ENCODE peak calls at places on chromosomes 12 and 14, in five cellular contexts. V is left ventricle myocardium inferior, X is PC-3, S is testis, L is psoas muscle. F is an unnamed sample. For H3K4me1, the result is how much of the 10 kb centered on the place peaks cover.

GRCh38 chr14:71141701-71142374 is 234.6 kb downstream of the PCNX1 start:
- DNase-seq in V (no peak), X (peak), S (no peak), L (no peak), F (no peak)

GRCh38 chr12:107152331-107152730 is 59.0 kb upstream of the CRY1 start:
- DNase-seq in V (no peak), X (no peak), S (no peak), L (no peak), F (no peak)

GRCh38 chr14:20848316-20848954 is 42.8 kb upstream of the RNASE3 start:
- DNase-seq in V (no peak), X (peak), S (no peak), L (no peak), F (no peak)

GRCh38 chr14:70663707-70664179 is 22.0 kb downstream of the TTC9 start:
- DNase-seq in V (no peak), X (no peak), S (no peak), L (peak), F (no peak)

GRCh38 chr12:55933799-55934174 is 2.8 kb downstream of the DGKA start:
- DNase-seq in V (no peak), X (no peak), S (no peak), L (no peak), F (no peak)

GRCh38 chr12:27680638-27681037 is 15.6 kb upstream of the REP15 start:
- DNase-seq in V (no peak), X (no peak), S (no peak), L (no peak), F (no peak)

GRCh38 chr12:116141110-116141832 is 136.2 kb downstream of the MED13L start:
- DNase-seq in V (no peak), X (peak), S (no peak), L (no peak), F (no peak)

GRCh38 chr14:26966942-26967341 is 369.1 kb upstream of the NOVA1 start:
- DNase-seq in V (no peak), X (peak), S (no peak), L (no peak), F (no peak)

GRCh38 chr14:37172024-37172869 is at the start of gene SLC25A21:
- DNase-seq in V (peak), X (peak), S (peak), L (peak), F (no peak)

GRCh38 chr12:108784270-108784669 is 53.0 kb upstream of the CORO1C start:
- DNase-seq in V (no peak), X (no peak), S (no peak), L (no peak), F (no peak)

GRCh38 chr12:104748356-104748755 is 209.7 kb downstream of the SLC41A2 start:
- DNase-seq in V (no peak), X (no peak), S (no peak), L (no peak), F (no peak)

GRCh38 chr12:87413784-87414183 is 615.4 kb downstream of the C12orf50 start:
- DNase-seq in V (no peak), X (no peak), S (no peak), L (no peak), F (no peak)

GRCh38 chr14:93148979-93149378 is 33.3 kb upstream of the ITPK1 start:
- DNase-seq in V (no peak), X (no peak), S (peak), L (no peak), F (no peak)

GRCh38 chr14:54673193-54674121 is 106.5 kb downstream of the SAMD4A start:
- DNase-seq in V (no peak), X (no peak), S (no peak), L (no peak), F (no peak)
- H3K4me1 ChIP-seq in V (half or more), X (half or more), S (under half), L (half or more), F (under half)

DNA sequence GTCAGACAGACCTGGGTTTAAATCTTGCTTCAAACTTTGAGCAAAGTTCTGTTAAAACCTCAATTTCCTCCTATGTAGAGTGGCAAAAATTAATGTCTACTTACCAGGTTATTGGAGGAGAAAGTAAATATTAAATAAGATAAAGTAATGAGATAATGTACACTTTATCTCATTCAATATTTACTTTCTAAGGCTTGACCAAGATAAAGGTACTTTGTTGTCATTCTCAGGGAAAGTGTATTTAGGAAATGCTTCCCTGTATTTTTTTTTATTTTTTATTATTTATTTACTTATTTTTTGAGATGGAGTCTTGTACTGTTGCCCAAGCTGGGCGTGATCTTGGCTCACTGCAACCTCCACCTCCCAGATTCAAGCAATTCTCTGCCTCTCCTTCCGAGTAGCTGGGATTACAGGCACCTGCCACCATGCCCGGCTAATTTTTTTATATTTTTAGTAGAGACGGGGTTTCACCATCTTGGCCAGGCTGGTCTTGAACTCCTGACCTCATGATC is 4.7 kb downstream of the FAM161B start:
- DNase-seq in V (no peak), X (no peak), S (no peak), L (no peak), F (no peak)
- H3K27ac ChIP-seq in V (no peak), X (no peak), S (no peak), L (no peak), F (no peak)

DNA sequence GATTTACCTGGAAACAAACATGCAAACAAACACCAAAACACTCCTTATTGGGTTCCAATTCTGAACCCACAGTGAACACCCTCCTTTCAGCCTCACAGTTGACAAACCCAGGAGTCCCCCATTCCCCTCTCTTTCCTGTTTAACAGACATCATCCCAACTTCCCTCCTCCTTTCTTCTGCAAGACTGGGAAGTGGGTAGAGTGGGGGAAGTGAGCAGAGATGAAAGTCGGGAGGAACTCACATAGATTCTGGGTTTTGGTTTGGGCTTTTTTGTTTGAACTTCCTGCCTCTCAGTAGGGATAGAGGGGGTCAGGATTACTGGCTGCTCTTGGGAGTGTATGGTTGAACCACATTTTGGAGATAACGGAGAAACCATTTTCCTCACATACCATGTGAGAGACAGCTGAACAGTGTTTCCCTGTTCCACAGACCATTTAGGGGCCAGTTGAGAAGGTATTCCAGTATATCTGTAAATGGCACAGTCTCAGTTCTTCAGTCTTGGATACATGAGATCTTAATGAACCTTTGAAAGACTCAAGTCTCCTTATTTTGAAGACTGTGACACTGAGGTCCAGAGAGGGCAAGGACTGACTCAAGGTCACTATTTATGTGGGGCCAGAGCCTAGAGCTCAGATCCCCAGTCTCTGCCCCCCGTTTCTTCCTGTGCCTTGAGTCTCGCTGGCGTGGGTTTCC is 3.9 kb upstream of the GPR84 start:
- DNase-seq in V (no peak), X (no peak), S (no peak), L (no peak), F (no peak)
- H3K4me3 ChIP-seq in V (peak), X (peak), S (peak), L (peak), F (peak)

DNA sequence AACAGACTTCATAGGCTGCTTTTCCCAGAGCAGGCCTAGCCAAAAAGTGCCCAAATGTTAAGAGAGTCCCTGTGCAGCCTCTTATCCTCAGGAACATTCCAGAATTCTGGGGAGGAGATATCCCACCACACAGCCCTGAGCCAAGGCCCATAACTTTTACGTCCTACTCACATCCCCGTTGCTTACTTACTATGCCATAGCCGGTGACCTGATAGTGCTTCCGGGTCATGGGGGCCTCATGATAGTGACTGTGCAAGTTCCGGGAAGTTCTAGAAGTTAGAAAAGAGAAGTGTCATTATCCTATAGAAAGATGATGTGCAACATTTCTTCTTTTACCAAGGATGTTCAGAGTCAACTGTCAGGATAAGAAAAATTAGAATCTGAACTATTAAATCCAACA is 15.5 kb upstream of the NGB start:
- DNase-seq in V (no peak), X (no peak), S (no peak), L (no peak), F (no peak)
- H3K4me1 ChIP-seq in V (under half), X (under half), S (under half), L (under half), F (under half)

GRCh38 chr14:74606727-74607126 is 5.3 kb downstream of the LTBP2 start:
- DNase-seq in V (no peak), X (no peak), S (no peak), L (no peak), F (no peak)

GRCh38 chr14:74604157-74604556 is 7.9 kb downstream of the LTBP2 start:
- DNase-seq in V (no peak), X (no peak), S (no peak), L (no peak), F (no peak)

GRCh38 chr14:74608959-74609611 is 3.0 kb downstream of the LTBP2 start:
- DNase-seq in V (peak), X (peak), S (peak), L (peak), F (peak)

GRCh38 chr14:74604896-74605295 is 7.1 kb downstream of the LTBP2 start:
- DNase-seq in V (no peak), X (no peak), S (no peak), L (no peak), F (no peak)

GRCh38 chr14:74605531-74606223 is 6.4 kb downstream of the LTBP2 start:
- DNase-seq in V (no peak), X (no peak), S (no peak), L (no peak), F (no peak)
- H3K27ac ChIP-seq in V (peak), X (no peak), S (no peak), L (no peak), F (no peak)

GRCh38 chr12:68237068-68237467 is 11.5 kb upstream of the IL26 start:
- DNase-seq in V (no peak), X (no peak), S (no peak), L (no peak), F (no peak)
- H3K4me3 ChIP-seq in V (peak), X (peak), S (no peak), L (peak), F (peak)

GRCh38 chr12:11729008-11729407 is 79.5 kb downstream of the ETV6 start:
- DNase-seq in V (no peak), X (peak), S (no peak), L (no peak), F (no peak)
- H3K4me1 ChIP-seq in V (half or more), X (under half), S (under half), L (under half), F (under half)